ENCODE peak calls at places on chromosomes 12 and 14, in ten cellular contexts. A, L, M, Y, F, J, N, D, R and Z are unnamed samples.

GRCh38 chr12:87085286-87085685 is 829.1 kb upstream of the MGAT4C start:
- DNase-seq in L (no peak), F (no peak), Y (no peak), J (no peak), R (no peak), A (no peak), D (no peak), M (no peak), N (no peak), Z (no peak)

GRCh38 chr12:129401572-129401971 is 502.3 kb downstream of the TMEM132D start:
- DNase-seq in D (peak; percentile 38), F (no peak), J (no peak), R (no peak), N (no peak), M (no peak), Y (no peak), A (no peak), L (no peak), Z (no peak)

GRCh38 chr14:102217399-102217798 is 77.7 kb downstream of the WDR20 start:
- DNase-seq in A (no peak), Y (no peak), N (no peak), J (no peak), D (no peak), L (no peak), R (no peak), F (no peak), M (no peak), Z (no peak)

GRCh38 chr14:104872469-104873341 is 7.6 kb downstream of the CEP170B start:
- DNase-seq in D (no peak), R (no peak), L (peak; percentile 58), M (no peak), A (no peak), F (peak; percentile 52), Y (no peak), J (peak; percentile 44), N (no peak), Z (peak; percentile 48)

GRCh38 chr14:61632401-61633195 is 62.7 kb upstream of the HIF1A start:
- DNase-seq in R (no peak), Y (no peak), A (no peak), N (no peak), M (no peak), L (no peak), F (no peak), J (no peak), D (no peak), Z (no peak)

GRCh38 chr12:77842430-77842829 is 11.7 kb downstream of the NAV3 start:
- DNase-seq in N (no peak), J (peak; percentile 46), M (no peak), F (peak; percentile 52), D (no peak), A (peak; percentile 11), Y (no peak), R (no peak), L (no peak), Z (peak; percentile 24)

GRCh38 chr12:4412462-4412861 is 33.0 kb upstream of the FGF23 start:
- DNase-seq in D (no peak), L (no peak), A (no peak), F (no peak), N (no peak), M (no peak), R (no peak), Y (no peak), J (no peak), Z (no peak)

GRCh38 chr12:26580619-26581018 is 252.4 kb downstream of the ITPR2 start:
- DNase-seq in A (no peak), F (no peak), L (no peak), Y (no peak), R (no peak), J (no peak), D (no peak), M (no peak), N (no peak), Z (no peak)

GRCh38 chr14:91358654-91359210 is 58.9 kb downstream of the CCDC88C start:
- DNase-seq in Y (no peak), D (no peak), F (no peak), N (no peak), A (no peak), J (no peak), L (no peak), M (no peak), R (no peak), Z (no peak)

GRCh38 chr12:107501681-107502080 is 183.9 kb upstream of the PWP1 start:
- DNase-seq in A (no peak), F (peak; percentile 7), R (no peak), M (no peak), N (no peak), Y (no peak), L (no peak), D (no peak), J (no peak), Z (no peak)

GRCh38 chr14:93033983-93034670 is 81.6 kb downstream of the ITPK1 start:
- DNase-seq in A (no peak), L (no peak), N (peak; percentile 10), R (peak; percentile 81), J (no peak), D (no peak), M (peak; percentile 41), Y (no peak), F (no peak), Z (no peak)

GRCh38 chr14:92460541-92460915 is 53.1 kb upstream of the RIN3 start:
- DNase-seq in N (no peak), F (no peak), J (no peak), Y (no peak), M (no peak), D (no peak), L (no peak), A (no peak), R (peak; percentile 55), Z (no peak)

GRCh38 chr12:1220127-1221092 is 229.4 kb downstream of the ERC1 start:
- DNase-seq in R (no peak), Y (no peak), A (no peak), N (no peak), M (no peak), F (no peak), J (no peak), L (no peak), D (peak; percentile 81), Z (no peak)

GRCh38 chr14:58560208-58560607 is 77.6 kb upstream of the DACT1 start:
- DNase-seq in F (peak; percentile 72), R (no peak), D (no peak), L (no peak), J (peak; percentile 68), M (no peak), Y (no peak), A (peak; percentile 25), N (no peak), Z (peak; percentile 29)

GRCh38 chr12:52259850-52260249 is 14.6 kb upstream of the KRT86 start:
- DNase-seq in L (no peak), F (no peak), R (no peak), A (peak; percentile 65), Y (no peak), J (no peak), M (no peak), D (no peak), N (no peak), Z (no peak)

GRCh38 chr12:38547586-38547985 is 231.0 kb downstream of the ALG10B start:
- DNase-seq in N (no peak), F (no peak), L (no peak), M (no peak), D (no peak), R (no peak), Y (no peak), A (no peak), J (no peak), Z (no peak)

GRCh38 chr12:52506858-52507715 is 13.1 kb downstream of the KRT5 start:
- DNase-seq in M (no peak), F (peak; percentile 89), N (no peak), D (no peak), R (no peak), A (peak; percentile 70), Y (no peak), J (peak; percentile 85), L (no peak), Z (peak; percentile 66)

GRCh38 chr14:96851694-96852381 is 54.7 kb downstream of the VRK1 start:
- DNase-seq in D (no peak), R (no peak), F (no peak), J (no peak), A (no peak), Y (no peak), M (no peak), N (no peak), L (no peak), Z (no peak)

GRCh38 chr12:102603021-102603420 is 122.7 kb upstream of the IGF1 start:
- DNase-seq in A (no peak), Y (no peak), F (no peak), L (no peak), J (no peak), N (no peak), R (no peak), M (no peak), D (no peak), Z (no peak)

GRCh38 chr12:118850244-118850825 is 131.0 kb upstream of the SRRM4 start:
- DNase-seq in L (no peak), M (no peak), A (no peak), J (no peak), D (no peak), N (no peak), Y (no peak), F (no peak), R (no peak), Z (peak; percentile 19)

GRCh38 chr14:99637624-99638023 is 7.3 kb upstream of the HHIPL1 start:
- DNase-seq in F (no peak), A (no peak), J (no peak), R (no peak), N (no peak), M (no peak), D (no peak), L (no peak), Y (no peak), Z (no peak)

GRCh38 chr12:57939291-57939690 is 2.1 kb upstream of the ATP23 start:
- DNase-seq in A (no peak), M (no peak), N (no peak), J (no peak), F (no peak), Y (no peak), L (no peak), D (no peak), R (no peak), Z (no peak)

GRCh38 chr12:120394483-120395367 is 25.8 kb upstream of the MSI1 start:
- DNase-seq in R (no peak), F (no peak), L (no peak), D (peak; percentile 71), A (peak; percentile 47), Y (no peak), J (no peak), M (no peak), N (no peak), Z (peak; percentile 56)

GRCh38 chr12:79935624-79936040 is 735 bp upstream of the PPP1R12A start:
- DNase-seq in L (no peak), N (no peak), J (peak; percentile 41), F (peak; percentile 54), A (peak; percentile 67), Y (no peak), D (no peak), R (no peak), M (no peak), Z (no peak)